ENCODE peak calls at places on chromosomes 2 and 18, in six cellular contexts. One of them, this sample, is unnamed.

GRCh38 chr2:234764378-234764777 is 187.4 kb upstream of the SH3BP4 start:
- DNase-seq in HEK293T: no peak
- DNase-seq in NCI-H1092: no peak
- DNase-seq in stimulated activated CD4-positive, alpha-beta T cell treated with anti-CD3 and anti-CD28 coated beads, Interleukin-4, amount 100 ng/mL, for 4 hours: no peak
- DNase-seq in astrocyte of the cerebellum: no peak
- DNase-seq in CD8-positive, alpha-beta T cell: no peak
- DNase-seq in this sample: no peak

GRCh38 chr2:26692814-26693286 is 328 bp downstream of the KCNK3 start:
- DNase-seq in stimulated activated CD4-positive, alpha-beta T cell treated with anti-CD3 and anti-CD28 coated beads, Interleukin-4, amount 100 ng/mL, for 4 hours: no peak
- DNase-seq in astrocyte of the cerebellum: peak; percentile 11
- DNase-seq in HEK293T: peak; percentile 58
- DNase-seq in NCI-H1092: peak; percentile 26
- DNase-seq in CD8-positive, alpha-beta T cell: no peak
- DNase-seq in this sample: no peak

GRCh38 chr18:21298351-21298750 is 56.3 kb downstream of the GREB1L start:
- DNase-seq in astrocyte of the cerebellum: no peak
- DNase-seq in CD8-positive, alpha-beta T cell: no peak
- DNase-seq in HEK293T: no peak
- DNase-seq in stimulated activated CD4-positive, alpha-beta T cell treated with anti-CD3 and anti-CD28 coated beads, Interleukin-4, amount 100 ng/mL, for 4 hours: no peak
- DNase-seq in NCI-H1092: no peak
- DNase-seq in this sample: no peak

GRCh38 chr2:236070236-236070635 is 98.0 kb downstream of the GBX2 start:
- DNase-seq in CD8-positive, alpha-beta T cell: no peak
- DNase-seq in astrocyte of the cerebellum: no peak
- DNase-seq in stimulated activated CD4-positive, alpha-beta T cell treated with anti-CD3 and anti-CD28 coated beads, Interleukin-4, amount 100 ng/mL, for 4 hours: no peak
- DNase-seq in NCI-H1092: no peak
- DNase-seq in HEK293T: no peak
- DNase-seq in this sample: no peak

GRCh38 chr2:236647621-236648020 is 78.0 kb downstream of the ACKR3 start:
- DNase-seq in HEK293T: no peak
- DNase-seq in astrocyte of the cerebellum: no peak
- DNase-seq in stimulated activated CD4-positive, alpha-beta T cell treated with anti-CD3 and anti-CD28 coated beads, Interleukin-4, amount 100 ng/mL, for 4 hours: no peak
- DNase-seq in NCI-H1092: no peak
- DNase-seq in CD8-positive, alpha-beta T cell: no peak
- DNase-seq in this sample: no peak

GRCh38 chr2:240569523-240569997 is 1.3 kb downstream of the RNPEPL1 start:
- DNase-seq in HEK293T: no peak
- DNase-seq in stimulated activated CD4-positive, alpha-beta T cell treated with anti-CD3 and anti-CD28 coated beads, Interleukin-4, amount 100 ng/mL, for 4 hours: no peak
- DNase-seq in astrocyte of the cerebellum: no peak
- DNase-seq in CD8-positive, alpha-beta T cell: no peak
- DNase-seq in NCI-H1092: no peak
- DNase-seq in this sample: no peak

GRCh38 chr2:174325932-174326879 is 8.5 kb upstream of the SP9 start:
- DNase-seq in NCI-H1092: no peak
- DNase-seq in astrocyte of the cerebellum: no peak
- DNase-seq in CD8-positive, alpha-beta T cell: no peak
- DNase-seq in stimulated activated CD4-positive, alpha-beta T cell treated with anti-CD3 and anti-CD28 coated beads, Interleukin-4, amount 100 ng/mL, for 4 hours: peak; percentile 33
- DNase-seq in HEK293T: no peak
- DNase-seq in this sample: no peak

GRCh38 chr2:143420313-143420712 is 291.1 kb downstream of the ARHGAP15 start:
- DNase-seq in stimulated activated CD4-positive, alpha-beta T cell treated with anti-CD3 and anti-CD28 coated beads, Interleukin-4, amount 100 ng/mL, for 4 hours: no peak
- DNase-seq in CD8-positive, alpha-beta T cell: no peak
- DNase-seq in HEK293T: no peak
- DNase-seq in NCI-H1092: no peak
- DNase-seq in astrocyte of the cerebellum: no peak
- DNase-seq in this sample: no peak

GRCh38 chr18:24073791-24074190 is 59.2 kb downstream of the TTC39C start:
- DNase-seq in CD8-positive, alpha-beta T cell: no peak
- DNase-seq in HEK293T: no peak
- DNase-seq in stimulated activated CD4-positive, alpha-beta T cell treated with anti-CD3 and anti-CD28 coated beads, Interleukin-4, amount 100 ng/mL, for 4 hours: no peak
- DNase-seq in NCI-H1092: no peak
- DNase-seq in astrocyte of the cerebellum: no peak
- DNase-seq in this sample: no peak

GRCh38 chr18:9930299-9930884 is 16.6 kb downstream of the VAPA start:
- DNase-seq in HEK293T: no peak
- DNase-seq in astrocyte of the cerebellum: no peak
- DNase-seq in stimulated activated CD4-positive, alpha-beta T cell treated with anti-CD3 and anti-CD28 coated beads, Interleukin-4, amount 100 ng/mL, for 4 hours: no peak
- DNase-seq in NCI-H1092: no peak
- DNase-seq in CD8-positive, alpha-beta T cell: no peak
- DNase-seq in this sample: no peak

GRCh38 chr2:210541280-210541902 is 15.0 kb upstream of the CPS1 start:
- DNase-seq in CD8-positive, alpha-beta T cell: no peak
- DNase-seq in stimulated activated CD4-positive, alpha-beta T cell treated with anti-CD3 and anti-CD28 coated beads, Interleukin-4, amount 100 ng/mL, for 4 hours: no peak
- DNase-seq in astrocyte of the cerebellum: no peak
- DNase-seq in NCI-H1092: no peak
- DNase-seq in HEK293T: no peak
- DNase-seq in this sample: peak; percentile 71

GRCh38 chr2:150162241-150162942 is 325.1 kb downstream of the RND3 start:
- DNase-seq in astrocyte of the cerebellum: no peak
- DNase-seq in CD8-positive, alpha-beta T cell: no peak
- DNase-seq in HEK293T: no peak
- DNase-seq in NCI-H1092: no peak
- DNase-seq in stimulated activated CD4-positive, alpha-beta T cell treated with anti-CD3 and anti-CD28 coated beads, Interleukin-4, amount 100 ng/mL, for 4 hours: no peak
- DNase-seq in this sample: no peak

GRCh38 chr2:160224060-160224459 is 24.0 kb upstream of the ITGB6 start:
- DNase-seq in astrocyte of the cerebellum: peak; percentile 82
- DNase-seq in CD8-positive, alpha-beta T cell: no peak
- DNase-seq in HEK293T: peak; percentile 35
- DNase-seq in stimulated activated CD4-positive, alpha-beta T cell treated with anti-CD3 and anti-CD28 coated beads, Interleukin-4, amount 100 ng/mL, for 4 hours: peak; percentile 40
- DNase-seq in NCI-H1092: no peak
- DNase-seq in this sample: peak; percentile 71

GRCh38 chr2:106982350-106982749 is 96.4 kb upstream of the ST6GAL2 start:
- DNase-seq in CD8-positive, alpha-beta T cell: no peak
- DNase-seq in HEK293T: no peak
- DNase-seq in astrocyte of the cerebellum: no peak
- DNase-seq in NCI-H1092: no peak
- DNase-seq in stimulated activated CD4-positive, alpha-beta T cell treated with anti-CD3 and anti-CD28 coated beads, Interleukin-4, amount 100 ng/mL, for 4 hours: no peak
- DNase-seq in this sample: no peak

GRCh38 chr18:8826514-8826913 is 121.2 kb downstream of the MTCL1 start:
- DNase-seq in NCI-H1092: no peak
- DNase-seq in astrocyte of the cerebellum: no peak
- DNase-seq in stimulated activated CD4-positive, alpha-beta T cell treated with anti-CD3 and anti-CD28 coated beads, Interleukin-4, amount 100 ng/mL, for 4 hours: no peak
- DNase-seq in HEK293T: no peak
- DNase-seq in CD8-positive, alpha-beta T cell: no peak
- DNase-seq in this sample: no peak

GRCh38 chr18:22900558-22901183 is 32.5 kb upstream of the RBBP8 start:
- DNase-seq in HEK293T: no peak
- DNase-seq in astrocyte of the cerebellum: no peak
- DNase-seq in stimulated activated CD4-positive, alpha-beta T cell treated with anti-CD3 and anti-CD28 coated beads, Interleukin-4, amount 100 ng/mL, for 4 hours: no peak
- DNase-seq in NCI-H1092: peak; percentile 76
- DNase-seq in CD8-positive, alpha-beta T cell: no peak
- DNase-seq in this sample: no peak

GRCh38 chr2:241871538-241872312 is 2.2 kb downstream of the RTP5 start:
- DNase-seq in stimulated activated CD4-positive, alpha-beta T cell treated with anti-CD3 and anti-CD28 coated beads, Interleukin-4, amount 100 ng/mL, for 4 hours: no peak
- DNase-seq in NCI-H1092: no peak
- DNase-seq in HEK293T: no peak
- DNase-seq in astrocyte of the cerebellum: no peak
- DNase-seq in CD8-positive, alpha-beta T cell: no peak
- DNase-seq in this sample: no peak

GRCh38 chr2:145137211-145137610 is 617.3 kb upstream of the ZEB2 start:
- DNase-seq in NCI-H1092: no peak
- DNase-seq in HEK293T: no peak
- DNase-seq in stimulated activated CD4-positive, alpha-beta T cell treated with anti-CD3 and anti-CD28 coated beads, Interleukin-4, amount 100 ng/mL, for 4 hours: no peak
- DNase-seq in astrocyte of the cerebellum: no peak
- DNase-seq in CD8-positive, alpha-beta T cell: no peak
- DNase-seq in this sample: no peak

GRCh38 chr18:63004466-63005089 is 289.2 kb downstream of the PHLPP1 start:
- DNase-seq in NCI-H1092: no peak
- DNase-seq in CD8-positive, alpha-beta T cell: no peak
- DNase-seq in astrocyte of the cerebellum: no peak
- DNase-seq in stimulated activated CD4-positive, alpha-beta T cell treated with anti-CD3 and anti-CD28 coated beads, Interleukin-4, amount 100 ng/mL, for 4 hours: no peak
- DNase-seq in HEK293T: no peak
- DNase-seq in this sample: no peak

GRCh38 chr2:219537657-219538487 is 5.7 kb downstream of the CHPF start:
- DNase-seq in NCI-H1092: no peak
- DNase-seq in HEK293T: no peak
- DNase-seq in CD8-positive, alpha-beta T cell: no peak
- DNase-seq in stimulated activated CD4-positive, alpha-beta T cell treated with anti-CD3 and anti-CD28 coated beads, Interleukin-4, amount 100 ng/mL, for 4 hours: no peak
- DNase-seq in astrocyte of the cerebellum: no peak
- DNase-seq in this sample: no peak

GRCh38 chr2:106284255-106284654 is 90.2 kb upstream of the UXS1 start:
- DNase-seq in stimulated activated CD4-positive, alpha-beta T cell treated with anti-CD3 and anti-CD28 coated beads, Interleukin-4, amount 100 ng/mL, for 4 hours: no peak
- DNase-seq in CD8-positive, alpha-beta T cell: no peak
- DNase-seq in HEK293T: no peak
- DNase-seq in NCI-H1092: no peak
- DNase-seq in astrocyte of the cerebellum: no peak
- DNase-seq in this sample: no peak

GRCh38 chr2:9846554-9846953 is 3.3 kb downstream of the TAF1B start:
- DNase-seq in astrocyte of the cerebellum: no peak
- DNase-seq in stimulated activated CD4-positive, alpha-beta T cell treated with anti-CD3 and anti-CD28 coated beads, Interleukin-4, amount 100 ng/mL, for 4 hours: no peak
- DNase-seq in CD8-positive, alpha-beta T cell: no peak
- DNase-seq in NCI-H1092: no peak
- DNase-seq in HEK293T: no peak
- DNase-seq in this sample: peak; percentile 31